ENCODE peak calls at places on chromosomes 4 and X, in four cellular contexts. C, B, R and O are unnamed samples.

GRCh38 chr4:35835893-35836292 is 408.4 kb downstream of the ARAP2 start:
- DNase-seq in B (no peak), C (no peak), R (no peak), O (no peak)

GRCh38 chr4:76809594-76810305 is 88.2 kb downstream of the SOWAHB start:
- DNase-seq in B (no peak), R (no peak), C (no peak), O (no peak)

GRCh38 chr4:175298119-175298518 is 380.0 kb downstream of the ADAM29 start:
- DNase-seq in B (no peak), C (no peak), R (no peak), O (no peak)

GRCh38 chrX:49184294-49185061 is 1.7 kb downstream of the PRICKLE3 start:
- DNase-seq in R (no peak), C (peak; percentile 97), B (peak; percentile 58), O (peak; percentile 53)

GRCh38 chrX:118523920-118524319 is 28.3 kb downstream of the DOCK11 start:
- DNase-seq in C (no peak), R (no peak), B (peak; percentile 51), O (peak; percentile 28)

GRCh38 chr4:74541611-74542177 is 96.8 kb downstream of the AREG start:
- DNase-seq in C (no peak), R (no peak), B (no peak), O (no peak)

GRCh38 chrX:123749643-123750042 is 16.8 kb upstream of the THOC2 start:
- DNase-seq in B (no peak), C (no peak), R (no peak), O (no peak)

GRCh38 chr4:101332424-101332823 is 14.9 kb downstream of the PPP3CA start:
- DNase-seq in R (no peak), B (no peak), C (no peak), O (no peak)

GRCh38 chr4:145735330-145735638 is 55.3 kb downstream of the C4orf51 start:
- DNase-seq in R (no peak), C (no peak), B (no peak), O (no peak)

GRCh38 chr4:24792552-24792951 is 2.8 kb upstream of the SOD3 start:
- DNase-seq in R (no peak), C (no peak), B (no peak), O (no peak)

GRCh38 chr4:187235456-187236170 is 512.0 kb upstream of the FAT1 start:
- DNase-seq in B (no peak), C (peak; percentile 31), R (no peak), O (no peak)

GRCh38 chrX:13605611-13606010 is 36.2 kb downstream of the EGFL6 start:
- DNase-seq in B (no peak), R (no peak), C (no peak), O (no peak)

GRCh38 chr4:113576947-113577678 is 184.4 kb downstream of the CAMK2D start:
- DNase-seq in C (no peak), R (no peak), B (no peak), O (no peak)

GRCh38 chr4:95300304-95300703 is 248.5 kb downstream of the UNC5C start:
- DNase-seq in C (no peak), B (no peak), R (no peak), O (no peak)

GRCh38 chr4:156763511-156763910 is 208.1 kb downstream of the PDGFC start:
- DNase-seq in B (no peak), C (no peak), R (no peak), O (no peak)

GRCh38 chr4:174009686-174010451 is 273.6 kb downstream of the FBXO8 start:
- DNase-seq in C (no peak), B (no peak), R (no peak), O (no peak)

GRCh38 chr4:156584100-156584499 is 387.5 kb downstream of the PDGFC start:
- DNase-seq in B (no peak), R (no peak), C (no peak), O (no peak)

GRCh38 chrX:154322890-154323289 is 27.3 kb downstream of the TKTL1 start:
- DNase-seq in C (no peak), R (no peak), B (no peak), O (no peak)

GRCh38 chr4:123616970-123617392 is 220.4 kb downstream of the SPRY1 start:
- DNase-seq in B (no peak), R (no peak), C (peak; percentile 45), O (no peak)

GRCh38 chr4:183905593-183906485 is 732 bp downstream of the STOX2 start:
- DNase-seq in C (peak; percentile 83), B (no peak), R (no peak), O (peak; percentile 24)

GRCh38 chrX:83819304-83819703 is 41.6 kb upstream of the CYLC1 start:
- DNase-seq in R (no peak), C (peak; percentile 1), B (no peak), O (no peak)

GRCh38 chr4:42672359-42673083 is 15.6 kb upstream of the ATP8A1 start:
- DNase-seq in R (no peak), C (no peak), B (no peak), O (no peak)

GRCh38 chr4:82782626-82783025 is 16.0 kb downstream of the SCD5 start:
- DNase-seq in R (no peak), C (no peak), B (no peak), O (no peak)

GRCh38 chr4:43990968-43991367 is 457.6 kb downstream of the KCTD8 start:
- DNase-seq in C (no peak), B (no peak), R (no peak), O (no peak)

GRCh38 chr4:154164931-154165839 is 326.4 kb downstream of the DCHS2 start:
- DNase-seq in B (peak; percentile 51), C (no peak), R (peak; percentile 24), O (peak; percentile 31)

GRCh38 chr4:23904639-23905061 is 14.8 kb upstream of the PPARGC1A start:
- DNase-seq in B (no peak), R (no peak), C (no peak), O (no peak)

GRCh38 chr4:138398297-138398696 is 156.1 kb upstream of the SLC7A11 start:
- DNase-seq in B (no peak), R (no peak), C (peak; percentile 80), O (no peak)

GRCh38 chr4:22999419-22999818 is 306.7 kb downstream of the GBA3 start:
- DNase-seq in R (no peak), C (no peak), B (no peak), O (no peak)

GRCh38 chr4:37865450-37865849 is 25.4 kb upstream of the TBC1D1 start:
- DNase-seq in R (no peak), B (no peak), C (no peak), O (no peak)

GRCh38 chrX:23841847-23842522 is 59.0 kb downstream of the SAT1 start:
- DNase-seq in B (no peak), R (no peak), C (no peak), O (no peak)

GRCh38 chrX:136251042-136251991 is at the start of gene MAP7D3:
- DNase-seq in B (peak; percentile 70), R (no peak), C (peak; percentile 86), O (peak; percentile 73)

GRCh38 chr4:86600007-86600653 is 6.0 kb downstream of the PTPN13 start:
- DNase-seq in C (no peak), R (no peak), B (no peak), O (no peak)

GRCh38 chrX:47172549-47172948 is 21.1 kb upstream of the UBA1 start:
- DNase-seq in B (no peak), R (no peak), C (no peak), O (no peak)

GRCh38 chrX:74924449-74925209 is 623 bp downstream of the NEXMIF start:
- DNase-seq in B (peak; percentile 80), C (peak; percentile 52), R (no peak), O (peak; percentile 87)

GRCh38 chrX:151762802-151763201 is 28.3 kb downstream of the CNGA2 start:
- DNase-seq in R (no peak), C (no peak), B (no peak), O (no peak)

GRCh38 chr4:89001647-89002518 is 55.1 kb downstream of the FAM13A start:
- DNase-seq in C (no peak), R (no peak), B (no peak), O (no peak)

GRCh38 chrX:153935326-153935851 is 552 bp upstream of the NAA10 start:
- DNase-seq in R (no peak), C (peak; percentile 47), B (no peak), O (no peak)

GRCh38 chr4:102608190-102608589 is 107.0 kb downstream of the NFKB1 start:
- DNase-seq in B (no peak), R (no peak), C (no peak), O (no peak)

GRCh38 chrX:132491191-132491590 is 2.4 kb upstream of the MBNL3 start:
- DNase-seq in C (no peak), R (no peak), B (peak; percentile 68), O (no peak)

GRCh38 chr4:15963001-15963451 is at the start of gene FGFBP2:
- DNase-seq in B (peak; percentile 30), C (peak; percentile 67), R (no peak), O (no peak)
- TF ChIP-seq CTCF in B (peak; percentile 31), C (peak; percentile 63), R (peak; percentile 50), O (peak; percentile 57)

DNA sequence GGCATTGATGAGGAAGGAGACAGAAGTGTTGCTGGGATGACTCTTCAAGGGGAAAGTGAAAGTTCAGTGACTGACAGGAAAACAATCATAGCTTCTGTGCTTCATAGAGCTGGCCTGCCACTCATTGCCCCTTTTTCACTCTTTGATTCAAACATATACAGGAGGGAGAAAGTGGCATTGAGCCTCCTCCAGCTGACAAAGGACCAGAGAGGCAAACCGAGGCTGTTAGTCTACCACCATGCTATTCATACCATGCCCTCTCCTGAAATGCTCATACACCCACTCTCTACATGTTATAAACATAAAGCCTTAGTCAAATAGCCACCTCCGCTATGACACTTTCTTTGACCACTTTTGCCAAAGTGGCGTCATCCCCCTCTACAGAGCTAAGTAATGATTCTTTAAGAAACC is 79.2 kb upstream of the ATOH1 start:
- DNase-seq in C (no peak), B (peak; percentile 63), R (no peak), O (peak; percentile 42)
- H3K4me3 ChIP-seq in C (no peak overlapping the region), B (peak overlapping the region; percentile 4), R (peak overlapping the region; percentile 1), O (peak overlapping the region; percentile 4)

GRCh38 chrX:105969487-105969886 is 69.0 kb downstream of the SERPINA7 start:
- DNase-seq in C (no peak), B (no peak), R (no peak), O (no peak)

GRCh38 chrX:105975382-105975781 is 63.1 kb downstream of the SERPINA7 start:
- DNase-seq in C (peak; percentile 4), R (no peak), B (no peak), O (no peak)

GRCh38 chrX:105972690-105973386 is 65.7 kb downstream of the SERPINA7 start:
- DNase-seq in C (no peak), B (no peak), R (no peak), O (no peak)

DNA sequence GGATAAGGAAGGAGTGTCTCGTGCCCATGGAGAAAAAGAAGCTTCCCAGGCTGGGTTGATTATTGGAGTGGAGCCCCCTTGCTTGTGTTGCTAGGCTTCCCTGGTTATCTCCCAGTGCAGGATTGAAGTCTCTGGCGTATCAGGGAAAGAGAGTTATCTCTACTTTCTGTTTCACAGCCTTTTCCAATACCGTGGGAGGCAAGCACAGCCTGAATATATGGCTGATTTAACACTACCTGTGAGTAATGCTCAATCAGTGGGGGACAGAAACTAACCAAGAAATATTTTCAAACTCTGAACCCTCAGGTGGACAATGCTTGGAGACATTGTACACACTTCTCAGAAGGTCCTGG is 65.2 kb downstream of the SERPINA7 start:
- DNase-seq in R (no peak), B (no peak), C (no peak), O (no peak)
- TF ChIP-seq CTCF in R (no peak), B (no peak), C (no peak), O (no peak)

DNA sequence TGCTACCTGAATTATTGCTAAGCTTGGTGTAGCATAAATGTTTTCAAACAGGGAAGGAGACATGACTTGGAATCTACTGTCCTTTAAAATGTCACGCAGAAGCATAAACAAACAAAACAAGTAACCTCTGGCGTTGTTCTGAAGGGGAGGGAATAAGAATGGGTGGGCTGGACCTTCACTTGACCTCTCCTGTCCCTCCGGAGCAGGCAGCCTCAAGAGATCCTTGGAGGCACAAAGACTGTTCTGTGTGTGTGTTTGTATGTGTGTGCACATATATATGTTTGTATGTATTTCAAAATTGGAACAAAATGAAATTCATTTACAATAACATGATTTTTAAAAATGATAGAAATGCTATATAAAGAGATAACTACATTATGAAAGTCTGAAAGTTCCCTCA is 91.3 kb upstream of the DCLK2 start:
- DNase-seq in B (no peak), C (no peak), R (no peak), O (no peak)
- H3K4me3 ChIP-seq in B (no peak overlapping the region), C (no peak overlapping the region), R (no peak overlapping the region), O (no peak overlapping the region)